ENCODE peak calls at places on chromosomes 12 and 14, in four cellular contexts. One of them, this sample, is unnamed.

GRCh38 chr12:53492188-53492587 is 7.1 kb downstream of the MAP3K12 start:
- DNase-seq in sigmoid colon: peak; percentile 67
- DNase-seq in GM12892: no peak
- DNase-seq in thyroid gland: peak; percentile 55
- DNase-seq in this sample: no peak

GRCh38 chr12:65501093-65501621 is 222.7 kb downstream of the MSRB3 start:
- DNase-seq in GM12892: no peak
- DNase-seq in thyroid gland: peak; percentile 92
- DNase-seq in sigmoid colon: peak; percentile 69
- DNase-seq in this sample: no peak

GRCh38 chr12:98419101-98419794 is 96.1 kb upstream of the TMPO start:
- DNase-seq in sigmoid colon: no peak
- DNase-seq in GM12892: no peak
- DNase-seq in thyroid gland: no peak
- DNase-seq in this sample: no peak

GRCh38 chr12:125773033-125773432 is 707.8 kb downstream of the AACS start:
- DNase-seq in thyroid gland: no peak
- DNase-seq in GM12892: peak; percentile 19
- DNase-seq in sigmoid colon: peak; percentile 66
- DNase-seq in this sample: peak; percentile 76

GRCh38 chr12:122226366-122227222 is 742 bp upstream of the DIABLO start:
- DNase-seq in sigmoid colon: peak; percentile 66
- DNase-seq in GM12892: no peak
- DNase-seq in thyroid gland: no peak
- DNase-seq in this sample: no peak

GRCh38 chr12:46872135-46872534 is 46.3 kb upstream of the SLC38A4 start:
- DNase-seq in thyroid gland: no peak
- DNase-seq in sigmoid colon: no peak
- DNase-seq in GM12892: no peak
- DNase-seq in this sample: no peak

GRCh38 chr14:61196792-61197191 is 84.3 kb downstream of the TMEM30B start:
- DNase-seq in GM12892: no peak
- DNase-seq in sigmoid colon: no peak
- DNase-seq in thyroid gland: no peak
- DNase-seq in this sample: peak; percentile 5

GRCh38 chr12:109160433-109160832 is 44.0 kb downstream of the ACACB start:
- DNase-seq in GM12892: no peak
- DNase-seq in sigmoid colon: peak; percentile 48
- DNase-seq in thyroid gland: no peak
- DNase-seq in this sample: no peak

GRCh38 chr12:104219361-104219892 is 3.8 kb downstream of the TXNRD1 start:
- DNase-seq in sigmoid colon: no peak
- DNase-seq in GM12892: no peak
- DNase-seq in thyroid gland: no peak
- DNase-seq in this sample: peak; percentile 77

GRCh38 chr14:65972346-65972745 is 513.8 kb upstream of the CCDC196 start:
- DNase-seq in GM12892: no peak
- DNase-seq in thyroid gland: no peak
- DNase-seq in sigmoid colon: no peak
- DNase-seq in this sample: no peak

GRCh38 chr12:28096649-28097048 is 93.6 kb upstream of the CCDC91 start:
- DNase-seq in GM12892: no peak
- DNase-seq in thyroid gland: no peak
- DNase-seq in sigmoid colon: no peak
- DNase-seq in this sample: no peak

GRCh38 chr14:77026930-77027537 is 1.5 kb downstream of the IRF2BPL start:
- DNase-seq in sigmoid colon: peak; percentile 79
- DNase-seq in thyroid gland: peak; percentile 45
- DNase-seq in GM12892: peak; percentile 67
- DNase-seq in this sample: peak; percentile 75

GRCh38 chr14:102684276-102684663 is 91.8 kb downstream of the RCOR1 start:
- DNase-seq in sigmoid colon: no peak
- DNase-seq in GM12892: no peak
- DNase-seq in thyroid gland: no peak
- DNase-seq in this sample: no peak

GRCh38 chr12:78898416-78898815 is 33.8 kb downstream of the SYT1 start:
- DNase-seq in GM12892: no peak
- DNase-seq in sigmoid colon: peak; percentile 68
- DNase-seq in thyroid gland: peak; percentile 58
- DNase-seq in this sample: no peak

GRCh38 chr14:56423591-56423991 is 156.0 kb upstream of the TMEM260 start:
- DNase-seq in thyroid gland: no peak
- DNase-seq in sigmoid colon: no peak
- DNase-seq in GM12892: no peak
- DNase-seq in this sample: no peak

GRCh38 chr12:25800101-25800500 is 158.4 kb upstream of the RASSF8 start:
- DNase-seq in sigmoid colon: no peak
- DNase-seq in GM12892: no peak
- DNase-seq in thyroid gland: no peak
- DNase-seq in this sample: peak; percentile 74

GRCh38 chr14:100469632-100470522 is 117.3 kb downstream of the BEGAIN start:
- DNase-seq in thyroid gland: no peak
- DNase-seq in GM12892: no peak
- DNase-seq in sigmoid colon: no peak
- DNase-seq in this sample: no peak

GRCh38 chr14:60331201-60332045 is 82.4 kb downstream of the PPM1A start:
- DNase-seq in sigmoid colon: no peak
- DNase-seq in thyroid gland: peak; percentile 46
- DNase-seq in GM12892: peak; percentile 39
- DNase-seq in this sample: peak; percentile 82

GRCh38 chr12:106585237-106585834 is 2.5 kb downstream of the RFX4 start:
- DNase-seq in sigmoid colon: no peak
- DNase-seq in GM12892: no peak
- DNase-seq in thyroid gland: no peak
- DNase-seq in this sample: no peak

GRCh38 chr12:112309797-112310196 is 72.4 kb downstream of the HECTD4 start:
- DNase-seq in GM12892: no peak
- DNase-seq in thyroid gland: no peak
- DNase-seq in sigmoid colon: no peak
- DNase-seq in this sample: no peak

GRCh38 chr12:75784591-75784990 is 247.0 kb downstream of the PHLDA1 start:
- DNase-seq in thyroid gland: peak; percentile 97
- DNase-seq in GM12892: no peak
- DNase-seq in sigmoid colon: peak; percentile 87
- DNase-seq in this sample: peak; percentile 51

GRCh38 chr12:80193900-80194299 is 94.6 kb downstream of the OTOGL start:
- DNase-seq in sigmoid colon: no peak
- DNase-seq in GM12892: no peak
- DNase-seq in thyroid gland: no peak
- DNase-seq in this sample: no peak

GRCh38 chr12:129772463-129773169 is 131.2 kb downstream of the TMEM132D start:
- DNase-seq in thyroid gland: no peak
- DNase-seq in GM12892: no peak
- DNase-seq in sigmoid colon: no peak
- DNase-seq in this sample: no peak

GRCh38 chr12:54201001-54201794 is 12.4 kb upstream of the SMUG1 start:
- DNase-seq in thyroid gland: peak; percentile 51
- DNase-seq in sigmoid colon: peak; percentile 77
- DNase-seq in GM12892: peak; percentile 72
- DNase-seq in this sample: peak; percentile 79

GRCh38 chr14:103629503-103630121 is 601 bp downstream of the KLC1 start:
- DNase-seq in GM12892: peak; percentile 73
- DNase-seq in thyroid gland: peak; percentile 53
- DNase-seq in sigmoid colon: peak; percentile 78
- DNase-seq in this sample: peak; percentile 51

GRCh38 chr12:104134882-104135281 is 3.1 kb downstream of the NFYB start:
- DNase-seq in GM12892: no peak
- DNase-seq in thyroid gland: no peak
- DNase-seq in sigmoid colon: no peak
- DNase-seq in this sample: peak; percentile 63

GRCh38 chr14:68815288-68816182 is 22.7 kb upstream of the ZFP36L1 start:
- DNase-seq in sigmoid colon: peak; percentile 76
- DNase-seq in GM12892: no peak
- DNase-seq in thyroid gland: no peak
- DNase-seq in this sample: no peak

GRCh38 chr14:92920001-92920400 is 2.9 kb upstream of the CHGA start:
- DNase-seq in thyroid gland: no peak
- DNase-seq in GM12892: no peak
- DNase-seq in sigmoid colon: no peak
- DNase-seq in this sample: no peak

GRCh38 chr12:128806573-128806972 is 17.2 kb downstream of the SLC15A4 start:
- DNase-seq in sigmoid colon: peak; percentile 21
- DNase-seq in thyroid gland: no peak
- DNase-seq in GM12892: no peak
- DNase-seq in this sample: no peak

GRCh38 chr12:119729871-119730270 is 61.9 kb downstream of the PRKAB1 start:
- DNase-seq in sigmoid colon: no peak
- DNase-seq in thyroid gland: no peak
- DNase-seq in GM12892: no peak
- DNase-seq in this sample: no peak

GRCh38 chr12:116319851-116320621 is 42.5 kb upstream of the MED13L start:
- DNase-seq in sigmoid colon: peak; percentile 96
- DNase-seq in GM12892: no peak
- DNase-seq in thyroid gland: peak; percentile 31
- DNase-seq in this sample: peak; percentile 78

GRCh38 chr14:84029246-84029645 is 1500.7 kb upstream of the FLRT2 start:
- DNase-seq in GM12892: no peak
- DNase-seq in thyroid gland: no peak
- DNase-seq in sigmoid colon: no peak
- DNase-seq in this sample: no peak

GRCh38 chr12:56159482-56160105 is 1.4 kb downstream of the MYL6 start:
- DNase-seq in GM12892: no peak
- DNase-seq in sigmoid colon: no peak
- DNase-seq in thyroid gland: no peak
- DNase-seq in this sample: no peak
- TF ChIP-seq POLR2A in GM12892: no peak
- TF ChIP-seq POLR2A in sigmoid colon: no peak
- TF ChIP-seq POLR2A in thyroid gland: no peak
- TF ChIP-seq POLR2A in this sample: no peak

DNA sequence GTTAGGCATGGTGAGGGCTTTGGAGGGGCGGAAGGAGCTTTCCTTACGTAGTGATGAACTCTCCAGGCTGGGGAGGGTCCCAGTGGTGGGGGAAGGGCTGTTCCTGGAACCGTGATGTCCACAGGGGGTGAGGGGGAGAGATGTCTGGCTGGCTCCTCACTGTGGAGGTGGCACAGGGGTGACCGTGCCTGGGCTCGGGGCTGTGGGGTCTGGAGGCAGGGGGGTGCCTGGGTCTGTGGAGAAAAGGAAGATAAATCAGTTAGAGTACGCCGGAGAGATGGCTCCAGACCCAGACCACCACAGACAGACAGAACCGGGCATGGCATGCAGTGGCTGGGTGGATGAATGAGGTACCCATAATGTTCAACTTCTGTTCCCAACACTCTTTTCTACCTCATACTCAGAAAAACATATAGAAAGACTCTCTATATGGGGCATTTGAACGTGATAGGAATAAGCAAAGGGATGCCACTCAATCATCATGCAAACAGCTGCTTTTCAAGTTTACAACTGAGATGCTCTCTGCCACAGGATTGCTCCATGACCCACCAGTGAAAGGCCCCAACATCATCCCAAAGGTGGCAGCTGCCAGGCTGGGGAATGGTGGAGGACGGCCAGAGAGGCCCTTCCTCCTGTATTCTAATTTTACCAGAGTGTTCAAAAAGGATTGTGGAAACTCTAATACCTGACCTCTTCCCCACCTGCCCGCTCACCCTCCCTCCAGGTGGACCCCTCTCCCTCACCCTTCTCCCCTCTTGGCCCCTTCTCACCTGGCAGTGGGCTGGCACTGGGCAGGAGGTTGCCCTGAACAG is 5.6 kb downstream of the MYL6 start:
- DNase-seq in GM12892: no peak
- DNase-seq in sigmoid colon: no peak
- DNase-seq in thyroid gland: no peak
- DNase-seq in this sample: no peak
- TF ChIP-seq POLR2A in GM12892: peak; percentile 58
- TF ChIP-seq POLR2A in sigmoid colon: no peak
- TF ChIP-seq POLR2A in thyroid gland: no peak
- TF ChIP-seq POLR2A in this sample: no peak

GRCh38 chr12:4273651-4274395 is at the start of gene CCND2:
- DNase-seq in GM12892: peak; percentile 75
- DNase-seq in thyroid gland: peak; percentile 93
- DNase-seq in sigmoid colon: peak; percentile 99
- DNase-seq in this sample: peak; percentile 97
- TF ChIP-seq POLR2A in GM12892: peak; percentile 97
- TF ChIP-seq POLR2A in thyroid gland: peak; percentile 99
- TF ChIP-seq POLR2A in sigmoid colon: peak; percentile 99
- TF ChIP-seq POLR2A in this sample: peak; percentile 94

GRCh38 chr12:56778756-56779155 is 15.6 kb downstream of the HSD17B6 start:
- DNase-seq in GM12892: no peak
- DNase-seq in sigmoid colon: no peak
- DNase-seq in thyroid gland: no peak
- DNase-seq in this sample: no peak
- TF ChIP-seq POLR2A in GM12892: no peak
- TF ChIP-seq POLR2A in sigmoid colon: no peak
- TF ChIP-seq POLR2A in thyroid gland: no peak
- TF ChIP-seq POLR2A in this sample: no peak

GRCh38 chr12:49672351-49673181 is 34.6 kb downstream of the FMNL3 start:
- DNase-seq in sigmoid colon: peak; percentile 61
- DNase-seq in GM12892: no peak
- DNase-seq in thyroid gland: no peak
- DNase-seq in this sample: no peak
- TF ChIP-seq POLR2A in sigmoid colon: no peak
- TF ChIP-seq POLR2A in GM12892: no peak
- TF ChIP-seq POLR2A in thyroid gland: no peak
- TF ChIP-seq POLR2A in this sample: no peak

GRCh38 chr12:10211101-10211974 is 1.3 kb upstream of the GABARAPL1 start:
- DNase-seq in GM12892: no peak
- DNase-seq in thyroid gland: peak; percentile 22
- DNase-seq in sigmoid colon: peak; percentile 69
- DNase-seq in this sample: no peak

GRCh38 chr12:10210225-10210624 is 2.5 kb upstream of the GABARAPL1 start:
- DNase-seq in GM12892: no peak
- DNase-seq in sigmoid colon: no peak
- DNase-seq in thyroid gland: no peak
- DNase-seq in this sample: no peak

GRCh38 chr12:10212623-10213131 is at the start of gene GABARAPL1:
- DNase-seq in sigmoid colon: peak; percentile 96
- DNase-seq in thyroid gland: peak; percentile 82
- DNase-seq in GM12892: peak; percentile 69
- DNase-seq in this sample: peak; percentile 84

GRCh38 chr12:10213168-10214130 is 772 bp downstream of the GABARAPL1 start:
- DNase-seq in thyroid gland: peak; percentile 72
- DNase-seq in GM12892: peak; percentile 38
- DNase-seq in sigmoid colon: peak; percentile 93
- DNase-seq in this sample: peak; percentile 95

GRCh38 chr12:10211975-10212622 is 578 bp upstream of the GABARAPL1 start:
- DNase-seq in sigmoid colon: peak; percentile 99
- DNase-seq in GM12892: peak; percentile 52
- DNase-seq in thyroid gland: peak; percentile 98
- DNase-seq in this sample: peak; percentile 91
- TF ChIP-seq POLR2A in sigmoid colon: peak; percentile 43
- TF ChIP-seq POLR2A in GM12892: no peak
- TF ChIP-seq POLR2A in thyroid gland: peak; percentile 92
- TF ChIP-seq POLR2A in this sample: no peak